ENCODE peak calls at places on chromosomes 13 and 19, in six cellular contexts. Y is A549, W is brain microvascular endothelial cell, I is endothelial cell, F is stomach, S is astrocyte of the cerebellum. Z is an unnamed sample.

GRCh38 chr13:95098916-95099315 is 202.3 kb downstream of the ABCC4 start:
- DNase-seq in Y (no peak), W (no peak), I (no peak), F (no peak), S (no peak), Z (no peak)

GRCh38 chr13:20383058-20383457 is 142.6 kb downstream of the CRYL1 start:
- DNase-seq in Y (no peak), W (no peak), I (no peak), F (no peak), S (no peak), Z (no peak)

GRCh38 chr13:80840313-80840976 is 499.5 kb upstream of the SPRY2 start:
- DNase-seq in Y (no peak), W (peak), I (no peak), F (no peak), S (peak), Z (no peak)

GRCh38 chr19:43469160-43469480 is 3.7 kb upstream of the LYPD3 start:
- DNase-seq in Y (no peak), W (no peak), I (no peak), F (no peak), S (no peak), Z (no peak)

GRCh38 chr19:45638930-45639729 is at the start of gene EML2:
- DNase-seq in Y (peak), W (no peak), I (peak), F (peak), S (no peak), Z (peak)

GRCh38 chr19:21907516-21907915 is 71.5 kb upstream of the ZNF43 start:
- DNase-seq in Y (no peak), W (no peak), I (no peak), F (no peak), S (no peak), Z (no peak)

GRCh38 chr13:28539625-28540286 is 44.8 kb upstream of the FLT1 start:
- DNase-seq in Y (no peak), W (no peak), I (no peak), F (no peak), S (no peak), Z (no peak)

GRCh38 chr19:30471441-30471840 is 99.3 kb downstream of the ZNF536 start:
- DNase-seq in Y (no peak), W (no peak), I (no peak), F (no peak), S (no peak), Z (no peak)

GRCh38 chr19:19554074-19555023 is 16.3 kb downstream of the CILP2 start:
- DNase-seq in Y (no peak), W (no peak), I (peak), F (peak), S (peak), Z (peak)

GRCh38 chr13:92602560-92602959 is 624.0 kb upstream of the GPC6 start:
- DNase-seq in Y (no peak), W (peak), I (no peak), F (no peak), S (peak), Z (no peak)

GRCh38 chr13:28805193-28805819 is 14.8 kb upstream of the MTUS2 start:
- DNase-seq in Y (no peak), W (no peak), I (peak), F (no peak), S (no peak), Z (peak)

GRCh38 chr19:24074720-24075119 is 12.3 kb upstream of the ZNF254 start:
- DNase-seq in Y (no peak), W (peak), I (no peak), F (no peak), S (no peak), Z (no peak)

GRCh38 chr13:97258801-97259200 is 36.7 kb downstream of the MBNL2 start:
- DNase-seq in Y (no peak), W (peak), I (no peak), F (no peak), S (no peak), Z (no peak)
- TF ChIP-seq CTCF in Y (no peak), W (no peak), I (no peak), F (no peak), S (no peak), Z (no peak)

DNA sequence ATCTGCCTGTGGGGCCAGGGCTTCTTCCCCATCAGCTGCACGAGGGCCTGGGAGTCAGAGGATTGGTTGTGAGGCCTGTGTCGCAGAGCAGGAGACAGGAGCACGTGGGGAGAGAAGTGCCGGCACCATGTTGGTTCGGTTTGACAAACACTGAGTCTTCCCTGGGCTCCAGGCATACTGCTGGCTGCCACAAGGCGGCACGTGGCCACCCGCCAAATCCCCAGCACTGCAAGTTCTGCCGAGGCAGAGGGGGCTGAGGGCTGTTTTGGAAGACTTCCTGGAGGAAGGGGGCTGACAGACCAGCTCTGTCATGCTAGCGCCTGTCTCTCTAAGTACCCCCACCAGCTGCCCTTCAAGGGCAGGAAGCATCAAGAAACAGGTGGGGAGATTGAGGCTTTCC is 9.5 kb downstream of the SHANK1 start:
- DNase-seq in Y (no peak), W (no peak), I (no peak), F (no peak), S (no peak), Z (no peak)
- TF ChIP-seq CTCF in Y (no peak), W (peak), I (no peak), F (no peak), S (no peak), Z (no peak)

GRCh38 chr13:110960219-110960618 is 45.4 kb upstream of the ANKRD10 start:
- DNase-seq in Y (no peak), W (no peak), I (no peak), F (no peak), S (no peak), Z (no peak)

GRCh38 chr13:110953416-110953815 is 38.5 kb upstream of the ANKRD10 start:
- DNase-seq in Y (no peak), W (no peak), I (no peak), F (no peak), S (no peak), Z (no peak)

GRCh38 chr13:110957931-110958330 is 43.1 kb upstream of the ANKRD10 start:
- DNase-seq in Y (no peak), W (no peak), I (no peak), F (no peak), S (no peak), Z (no peak)

GRCh38 chr13:110953833-110954532 is 39.1 kb upstream of the ANKRD10 start:
- DNase-seq in Y (no peak), W (no peak), I (no peak), F (no peak), S (no peak), Z (no peak)

GRCh38 chr13:110957181-110957884 is 42.5 kb upstream of the ANKRD10 start:
- DNase-seq in Y (no peak), W (no peak), I (peak), F (no peak), S (no peak), Z (peak)
- TF ChIP-seq CTCF in Y (no peak), W (peak), I (peak), F (no peak), S (peak), Z (no peak)

GRCh38 chr19:35978832-35979365 is 16.1 kb upstream of the SDHAF1 start:
- DNase-seq in Y (no peak), W (no peak), I (no peak), F (no peak), S (no peak), Z (no peak)

GRCh38 chr19:35975608-35976214 is 19.3 kb upstream of the SDHAF1 start:
- DNase-seq in Y (peak), W (no peak), I (peak), F (no peak), S (no peak), Z (no peak)

GRCh38 chr19:35978271-35978670 is 16.7 kb upstream of the SDHAF1 start:
- DNase-seq in Y (no peak), W (no peak), I (no peak), F (no peak), S (no peak), Z (no peak)

GRCh38 chr19:35973487-35973886 is 21.5 kb upstream of the SDHAF1 start:
- DNase-seq in Y (no peak), W (no peak), I (no peak), F (no peak), S (no peak), Z (no peak)

GRCh38 chr19:35977446-35978222 is 17.4 kb upstream of the SDHAF1 start:
- DNase-seq in Y (peak), W (no peak), I (peak), F (no peak), S (no peak), Z (no peak)
- TF ChIP-seq CTCF in Y (peak), W (peak), I (no peak), F (no peak), S (no peak), Z (peak)

DNA sequence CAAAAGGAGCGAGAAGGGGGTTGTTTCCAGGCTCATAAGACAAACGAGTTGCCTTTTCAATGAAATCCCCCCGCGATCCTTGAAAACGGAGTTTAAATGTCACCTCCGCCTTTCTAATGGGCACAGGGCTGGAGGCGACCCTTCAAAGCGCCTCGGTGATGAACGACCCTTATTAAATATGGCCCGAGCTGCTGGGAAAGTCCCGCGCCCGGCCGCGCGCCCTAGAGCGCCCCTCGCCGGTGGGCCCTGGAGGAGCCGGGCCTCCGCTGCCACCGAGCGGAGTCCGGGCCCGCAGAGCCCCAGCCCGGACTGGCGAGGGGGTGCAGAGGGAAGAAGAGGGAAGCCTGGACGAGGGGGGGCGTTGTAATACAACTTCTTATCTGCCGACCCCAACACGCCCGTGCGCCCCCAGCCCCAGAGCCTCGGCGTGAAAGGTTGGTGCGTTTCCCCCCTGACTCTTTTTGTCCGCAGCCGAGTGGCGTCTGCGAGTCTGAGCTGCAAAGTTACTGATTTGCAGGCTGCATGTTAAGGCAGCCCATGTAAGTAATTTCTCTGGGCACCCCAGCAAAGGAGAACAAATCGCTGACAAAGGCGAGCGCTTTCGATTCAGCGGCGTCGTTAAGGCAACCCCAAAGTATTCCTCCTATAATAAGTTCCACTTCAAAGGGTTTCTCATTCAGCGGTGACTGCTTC is 11.9 kb downstream of the ZIC5 start:
- DNase-seq in Y (no peak), W (no peak), I (peak), F (peak), S (no peak), Z (peak)
- TF ChIP-seq CTCF in Y (no peak), W (no peak), I (peak), F (no peak), S (peak), Z (peak)